ENCODE peak calls at places on chromosomes 13 and 19, in seven cellular contexts. A, X, R, H, O, S and U are unnamed samples.

GRCh38 chr13:91946498-91947070 is 548.2 kb downstream of the GPC5 start:
- DNase-seq in R (no peak), H (no peak), X (no peak), S (no peak), A (no peak), O (no peak), U (peak; percentile 6)

GRCh38 chr19:8075158-8076086 is 22.9 kb downstream of the CCL25 start:
- DNase-seq in H (no peak), O (no peak), A (no peak), R (no peak), X (no peak), S (no peak), U (no peak)

GRCh38 chr13:74554581-74555290 is 420.5 kb upstream of the KLF12 start:
- DNase-seq in X (no peak), A (no peak), O (no peak), H (no peak), R (no peak), S (no peak), U (no peak)

GRCh38 chr19:51366999-51367564 is 894 bp upstream of the ETFB start:
- DNase-seq in H (no peak), X (peak; percentile 51), S (no peak), R (no peak), A (no peak), O (no peak), U (no peak)

GRCh38 chr19:58409010-58409790 is 751 bp downstream of the ZNF584 start:
- DNase-seq in A (no peak), R (peak; percentile 73), X (no peak), S (no peak), H (no peak), O (no peak), U (no peak)

GRCh38 chr13:23570931-23571330 is 719 bp downstream of the TNFRSF19 start:
- DNase-seq in A (no peak), R (no peak), O (no peak), H (no peak), X (no peak), S (no peak), U (no peak)

GRCh38 chr13:108835082-108835481 is 205.7 kb downstream of the MYO16 start:
- DNase-seq in O (no peak), R (no peak), A (no peak), H (no peak), S (no peak), X (no peak), U (no peak)

GRCh38 chr13:108728370-108728769 is 99.0 kb downstream of the MYO16 start:
- DNase-seq in H (no peak), S (no peak), A (no peak), R (no peak), O (no peak), X (no peak), U (no peak)

GRCh38 chr13:27339299-27339698 is 68.7 kb downstream of the RASL11A start:
- DNase-seq in S (no peak), O (no peak), X (no peak), R (no peak), H (no peak), A (peak; percentile 23), U (peak; percentile 25)

GRCh38 chr13:35475131-35475959 is 1.1 kb downstream of the MAB21L1 start:
- DNase-seq in O (no peak), X (peak; percentile 48), A (no peak), R (peak; percentile 74), S (no peak), H (no peak), U (no peak)

GRCh38 chr19:11693505-11694499 is 44.9 kb downstream of the ZNF823 start:
- DNase-seq in H (peak; percentile 69), S (peak; percentile 9), X (no peak), R (no peak), O (no peak), A (no peak), U (no peak)

GRCh38 chr19:46962030-46962570 is 57.5 kb upstream of the NPAS1 start:
- DNase-seq in H (no peak), A (no peak), R (no peak), O (no peak), S (no peak), X (no peak), U (no peak)

GRCh38 chr13:50153401-50153800 is 138.2 kb downstream of the KCNRG start:
- DNase-seq in H (no peak), X (no peak), A (no peak), S (no peak), O (no peak), R (no peak), U (no peak)